ENCODE peak calls at places on chromosomes 11 and 22, in four cellular contexts. Y is HepG2, U is mucosa of descending colon, X is NB4. B is an unnamed sample.

GRCh38 chr22:20600137-20600673 is 92.8 kb downstream of the MED15 start:
- DNase-seq in Y (no peak), U (no peak), X (no peak), B (no peak)

GRCh38 chr22:26615149-26615548 is 2.7 kb downstream of the CRYBB1 start:
- DNase-seq in Y (no peak), U (no peak), X (no peak), B (no peak)

GRCh38 chr11:15569626-15570025 is 454.9 kb downstream of the INSC start:
- DNase-seq in Y (no peak), U (no peak), X (no peak), B (no peak)

GRCh38 chr22:50246242-50247175 is 1.7 kb upstream of the TUBGCP6 start:
- DNase-seq in Y (peak), U (no peak), X (no peak), B (no peak)

GRCh38 chr11:111189466-111189865 is 56.1 kb upstream of the POU2AF2 start:
- DNase-seq in Y (no peak), U (no peak), X (no peak), B (no peak)

GRCh38 chr22:28015056-28015445 is 96.0 kb upstream of the PITPNB start:
- DNase-seq in Y (no peak), U (no peak), X (no peak), B (no peak)

GRCh38 chr11:35118906-35119305 is 20.1 kb upstream of the CD44 start:
- DNase-seq in Y (no peak), U (no peak), X (no peak), B (no peak)

GRCh38 chr11:80505771-80506170 is 1064.9 kb upstream of the TENM4 start:
- DNase-seq in Y (no peak), U (no peak), X (no peak), B (no peak)

GRCh38 chr11:115590254-115590653 is 86.0 kb upstream of the CADM1 start:
- DNase-seq in Y (no peak), U (no peak), X (no peak), B (no peak)

GRCh38 chr11:117316197-117316961 is at the start of gene BACE1:
- DNase-seq in Y (peak), U (peak), X (peak), B (peak)

GRCh38 chr11:64675417-64676252 is 47.4 kb downstream of the NRXN2 start:
- DNase-seq in Y (no peak), U (no peak), X (peak), B (no peak)

GRCh38 chr22:24428751-24429410 is 1.5 kb downstream of the ADORA2A start:
- DNase-seq in Y (no peak), U (no peak), X (no peak), B (no peak)

GRCh38 chr11:65575568-65576231 is at the start of gene EHBP1L1:
- DNase-seq in Y (no peak), U (peak), X (peak), B (no peak)

DNA sequence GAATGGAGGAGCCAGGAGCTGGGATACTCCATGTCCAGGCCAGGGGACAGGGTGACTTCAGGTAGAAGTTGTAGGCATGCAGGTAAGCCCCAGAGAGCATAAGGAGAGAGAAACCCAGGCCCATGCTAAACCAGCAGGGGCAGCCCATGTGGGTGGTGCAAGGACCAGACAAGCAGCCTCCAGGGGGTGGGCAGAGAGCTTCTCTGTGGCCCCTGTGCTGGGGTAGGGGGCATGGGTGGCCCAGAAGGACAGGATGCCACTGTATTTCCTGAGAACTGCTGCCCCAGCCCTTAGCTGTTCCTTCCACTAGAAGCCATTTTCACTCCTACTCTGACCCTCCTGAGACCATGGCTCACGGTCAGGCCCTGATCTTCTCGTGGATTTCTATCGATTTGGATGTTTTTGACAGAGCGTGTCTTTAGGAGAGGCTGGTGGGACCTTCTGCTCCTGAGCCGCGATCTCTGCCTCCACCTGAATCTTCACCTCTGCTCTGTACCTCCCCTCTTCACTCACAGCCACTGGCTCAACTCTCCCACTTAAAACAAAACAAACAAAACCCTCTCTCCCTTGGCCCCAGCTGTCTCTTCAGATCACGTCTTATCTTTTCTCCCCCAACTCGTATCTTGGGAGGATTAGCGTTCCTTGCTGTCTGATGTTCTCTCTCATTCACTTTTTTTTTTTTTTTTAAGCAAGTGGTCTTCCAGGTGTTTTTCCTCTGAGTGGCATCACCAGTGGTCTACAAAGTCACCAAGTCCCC is 112.2 kb downstream of the NECTIN1 start:
- DNase-seq in Y (no peak), U (no peak), X (no peak), B (no peak)
- TF ChIP-seq CTCF in Y (no peak), U (no peak), X (no peak), B (no peak)

GRCh38 chr11:82462588-82462987 is 271.1 kb downstream of the FAM181B start:
- DNase-seq in Y (no peak), U (no peak), X (no peak), B (no peak)

GRCh38 chr11:82458777-82459176 is 274.9 kb downstream of the FAM181B start:
- DNase-seq in Y (no peak), U (no peak), X (no peak), B (no peak)

GRCh38 chr11:82458147-82458546 is 275.5 kb downstream of the FAM181B start:
- DNase-seq in Y (no peak), U (no peak), X (no peak), B (no peak)
- H3K4me3 ChIP-seq in Y (no peak), U (no peak), X (no peak), B (no peak)

GRCh38 chr11:58060939-58061672 is 30.4 kb downstream of the OR6Q1 start:
- DNase-seq in Y (peak), U (no peak), X (no peak), B (no peak)
- TF ChIP-seq CTCF in Y (no peak), U (no peak), X (no peak), B (no peak)

GRCh38 chr22:29600846-29601245 is 2.6 kb upstream of the NF2 start:
- DNase-seq in Y (no peak), U (no peak), X (no peak), B (no peak)

GRCh38 chr22:29593923-29594322 is 9.5 kb upstream of the NF2 start:
- DNase-seq in Y (peak), U (no peak), X (no peak), B (no peak)

GRCh38 chr22:29596408-29596807 is 7.0 kb upstream of the NF2 start:
- DNase-seq in Y (no peak), U (no peak), X (no peak), B (no peak)
- H3K4me3 ChIP-seq in Y (peak), U (no peak), X (no peak), B (no peak)

GRCh38 chr11:32334822-32335221 is 100.5 kb downstream of the WT1 start:
- DNase-seq in Y (peak), U (peak), X (peak), B (no peak)
- TF ChIP-seq CTCF in Y (peak), U (no peak), X (peak), B (peak)

GRCh38 chr11:77407613-77408012 is 66.3 kb downstream of the PAK1 start:
- DNase-seq in Y (peak), U (peak), X (peak), B (peak)
- H3K4me3 ChIP-seq in Y (no peak), U (no peak), X (no peak), B (no peak)

DNA sequence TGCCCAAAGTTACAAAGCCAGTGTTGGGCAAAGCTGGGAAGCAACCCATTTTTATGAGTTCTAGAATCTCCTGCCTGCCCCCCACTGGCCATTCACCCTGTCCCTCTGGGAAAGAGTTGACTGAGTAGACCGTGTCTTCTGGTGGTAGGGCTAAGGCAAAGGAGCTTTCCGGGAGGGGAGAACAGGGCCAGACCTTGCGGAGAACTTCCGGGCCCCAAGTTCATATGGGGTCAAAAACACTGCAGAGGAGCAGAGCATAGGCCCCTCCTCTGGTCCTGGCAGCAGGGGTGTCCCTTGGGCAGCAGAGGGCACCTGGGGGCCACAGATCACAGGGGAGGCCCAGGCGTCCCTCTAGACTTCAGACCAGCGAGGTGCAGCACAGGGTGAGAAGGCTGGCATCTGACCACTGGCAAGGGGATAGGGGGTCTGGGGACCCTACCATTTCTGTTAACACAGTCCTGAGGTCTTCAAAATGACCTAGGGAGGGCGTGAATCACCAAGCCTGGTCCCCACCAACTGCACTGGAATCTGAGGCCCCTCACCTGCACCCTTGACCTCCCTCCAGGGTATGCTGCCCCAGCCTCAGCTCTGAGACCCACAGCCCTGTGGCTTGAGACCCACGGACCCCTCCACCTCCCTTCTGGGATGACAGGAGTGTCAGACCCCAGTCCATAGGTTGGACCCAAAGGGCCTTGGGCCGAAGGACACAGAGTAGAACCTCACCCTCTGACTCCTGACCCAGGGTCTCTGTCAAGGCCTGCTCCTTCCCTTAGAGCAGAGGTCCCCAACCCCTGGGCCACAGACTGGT is 1.3 kb upstream of the ARAP1 start:
- DNase-seq in Y (peak), U (no peak), X (no peak), B (no peak)
- TF ChIP-seq CTCF in Y (peak), U (no peak), X (peak), B (no peak)

DNA sequence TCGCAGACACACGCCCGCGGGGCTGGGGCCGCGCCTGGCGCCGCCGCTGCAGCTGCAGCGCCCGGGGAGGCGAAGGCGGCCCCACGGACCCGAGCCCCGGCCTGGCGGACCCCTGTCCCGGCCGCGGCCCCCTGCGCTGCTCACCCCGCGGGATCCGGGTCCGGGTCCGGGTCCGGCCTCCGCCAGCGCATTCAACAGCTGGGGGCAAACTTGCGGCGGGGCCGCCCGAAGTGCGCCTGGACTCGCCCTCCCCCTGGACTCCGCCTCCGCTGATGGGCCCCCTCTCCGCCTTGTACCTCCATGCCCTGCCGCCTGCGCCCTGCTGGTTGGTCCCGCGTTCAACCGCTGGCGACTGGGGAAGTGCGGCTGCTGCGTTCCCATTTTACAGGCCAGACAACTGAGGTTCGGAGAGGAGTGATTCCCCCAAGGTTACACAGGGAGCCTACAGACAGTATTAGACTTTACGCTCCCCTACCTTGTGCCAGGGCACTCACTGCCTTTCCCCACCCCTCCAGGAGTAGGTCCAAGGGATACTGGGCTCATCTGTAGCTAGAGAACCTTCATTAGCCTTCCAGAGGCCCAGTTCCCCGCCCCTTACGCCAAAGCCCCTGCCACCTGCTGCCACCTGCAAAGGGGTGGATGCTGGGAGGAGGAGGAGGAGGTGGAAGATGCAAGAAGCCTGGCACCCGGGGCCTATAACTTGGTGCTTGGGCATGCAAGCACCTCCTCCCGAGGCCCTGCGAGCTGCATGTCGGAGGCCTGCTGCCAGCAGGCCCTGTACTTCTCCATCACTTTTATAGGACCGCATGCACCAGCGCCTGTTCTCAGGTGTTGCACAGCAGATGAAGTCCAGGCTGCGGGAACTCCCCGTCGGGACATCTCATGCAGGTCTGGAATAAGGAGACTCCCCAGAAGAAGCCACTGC is 694 bp upstream of the ELFN2 start:
- DNase-seq in Y (no peak), U (no peak), X (no peak), B (no peak)
- H3K4me3 ChIP-seq in Y (no peak), U (no peak), X (no peak), B (peak)

GRCh38 chr11:91513734-91514133 is 710.9 kb upstream of the FAT3 start:
- DNase-seq in Y (no peak), U (no peak), X (no peak), B (no peak)
- TF ChIP-seq CTCF in Y (no peak), U (no peak), X (no peak), B (no peak)

GRCh38 chr22:37591823-37592404 is 12.0 kb upstream of the LGALS2 start:
- DNase-seq in Y (no peak), U (no peak), X (no peak), B (no peak)
- H3K4me3 ChIP-seq in Y (no peak), U (no peak), X (no peak), B (no peak)

B was measured in HFF-Myc.